ENCODE peak calls at places on chromosomes 4 and X, in seven cellular contexts. One of them, this sample, is unnamed. For H3K36me3, the result is how much of the 10 kb centered on the place peaks cover.

GRCh38 chrX:37986893-37987292 is 19.5 kb upstream of the SYTL5 start:
- DNase-seq in MM.1S: no peak
- DNase-seq in GM23248: peak
- DNase-seq in iPS DF 6.9: no peak
- DNase-seq in IMR-90: peak
- DNase-seq in mesenchymal stem cell: peak
- DNase-seq in tibial nerve: no peak
- DNase-seq in this sample: no peak

GRCh38 chr4:158766419-158767044 is 2.3 kb upstream of the FNIP2 start:
- DNase-seq in MM.1S: no peak
- DNase-seq in GM23248: no peak
- DNase-seq in iPS DF 6.9: no peak
- DNase-seq in IMR-90: no peak
- DNase-seq in mesenchymal stem cell: no peak
- DNase-seq in tibial nerve: no peak
- DNase-seq in this sample: no peak

GRCh38 chr4:175637762-175638161 is 174.3 kb downstream of the GPM6A start:
- DNase-seq in MM.1S: peak
- DNase-seq in GM23248: no peak
- DNase-seq in iPS DF 6.9: no peak
- DNase-seq in IMR-90: no peak
- DNase-seq in mesenchymal stem cell: no peak
- DNase-seq in tibial nerve: no peak
- DNase-seq in this sample: no peak

GRCh38 chr4:54392459-54392858 is 163.4 kb downstream of the PDGFRA start:
- DNase-seq in MM.1S: no peak
- DNase-seq in GM23248: peak
- DNase-seq in iPS DF 6.9: no peak
- DNase-seq in IMR-90: no peak
- DNase-seq in mesenchymal stem cell: no peak
- DNase-seq in tibial nerve: no peak
- DNase-seq in this sample: no peak

GRCh38 chr4:110808371-110808878 is 185.5 kb upstream of the PITX2 start:
- DNase-seq in MM.1S: no peak
- DNase-seq in GM23248: peak
- DNase-seq in iPS DF 6.9: no peak
- DNase-seq in IMR-90: peak
- DNase-seq in mesenchymal stem cell: peak
- DNase-seq in tibial nerve: no peak
- DNase-seq in this sample: no peak

GRCh38 chrX:123983240-123983639 is 21.7 kb downstream of the STAG2 start:
- DNase-seq in MM.1S: no peak
- DNase-seq in GM23248: no peak
- DNase-seq in iPS DF 6.9: no peak
- DNase-seq in IMR-90: no peak
- DNase-seq in mesenchymal stem cell: no peak
- DNase-seq in tibial nerve: no peak
- DNase-seq in this sample: no peak

GRCh38 chr4:149604827-149605226 is 210.8 kb downstream of the IQCM start:
- DNase-seq in MM.1S: no peak
- DNase-seq in GM23248: no peak
- DNase-seq in iPS DF 6.9: no peak
- DNase-seq in IMR-90: no peak
- DNase-seq in mesenchymal stem cell: no peak
- DNase-seq in tibial nerve: no peak
- DNase-seq in this sample: no peak

GRCh38 chr4:148790246-148790645 is 348.0 kb upstream of the NR3C2 start:
- DNase-seq in MM.1S: no peak
- DNase-seq in GM23248: no peak
- DNase-seq in iPS DF 6.9: no peak
- DNase-seq in IMR-90: no peak
- DNase-seq in mesenchymal stem cell: no peak
- DNase-seq in tibial nerve: no peak
- DNase-seq in this sample: no peak

GRCh38 chr4:185395255-185395955 is at the start of gene LRP2BP:
- DNase-seq in MM.1S: peak
- DNase-seq in GM23248: peak
- DNase-seq in iPS DF 6.9: no peak
- DNase-seq in IMR-90: no peak
- DNase-seq in mesenchymal stem cell: peak
- DNase-seq in tibial nerve: no peak
- DNase-seq in this sample: no peak

GRCh38 chrX:39905475-39905889 is 192.3 kb downstream of the BCOR start:
- DNase-seq in MM.1S: no peak
- DNase-seq in GM23248: no peak
- DNase-seq in iPS DF 6.9: no peak
- DNase-seq in IMR-90: peak
- DNase-seq in mesenchymal stem cell: no peak
- DNase-seq in tibial nerve: no peak
- DNase-seq in this sample: no peak

GRCh38 chr4:180695851-180696250 is 1547.4 kb upstream of the TENM3 start:
- DNase-seq in MM.1S: peak
- DNase-seq in GM23248: peak
- DNase-seq in iPS DF 6.9: no peak
- DNase-seq in IMR-90: peak
- DNase-seq in mesenchymal stem cell: peak
- DNase-seq in tibial nerve: no peak
- DNase-seq in this sample: no peak

DNA sequence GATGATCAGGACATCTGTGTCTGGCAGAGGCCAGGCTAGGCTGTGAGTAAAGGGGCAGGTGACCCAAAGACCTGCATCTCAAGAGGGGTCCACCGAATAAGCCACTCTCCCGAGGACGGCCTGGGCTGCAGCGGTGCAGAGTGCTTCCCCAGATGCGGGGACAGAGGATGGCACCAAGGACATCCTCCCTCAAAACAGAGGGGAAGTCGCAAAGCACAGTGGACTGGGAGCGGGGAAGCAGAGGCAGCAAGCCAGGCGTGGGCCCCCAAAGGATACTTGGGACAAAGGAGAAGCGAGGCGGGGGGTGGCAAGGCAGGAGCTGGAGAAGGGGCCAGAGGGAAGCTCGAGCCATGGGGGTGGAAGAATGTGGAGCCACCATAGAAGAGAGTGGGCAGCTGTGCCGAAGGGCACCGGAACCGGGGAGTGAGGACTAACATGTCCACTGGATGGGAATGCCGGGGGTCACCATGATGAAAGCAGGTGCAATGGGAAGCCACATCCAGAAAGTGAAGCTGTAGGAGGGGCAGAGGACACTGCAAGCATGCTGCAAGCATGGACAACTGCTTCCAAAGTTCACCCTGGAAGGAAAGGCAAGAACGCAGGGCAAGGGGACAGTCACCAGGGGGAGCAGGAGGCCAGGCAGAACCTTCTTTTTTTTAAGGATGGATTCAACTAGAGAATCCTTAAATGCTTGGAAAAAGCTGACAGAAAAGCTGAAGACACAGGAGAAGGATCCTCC is 169.6 kb downstream of the AFAP1 start:
- DNase-seq in MM.1S: no peak
- DNase-seq in GM23248: peak
- DNase-seq in iPS DF 6.9: peak
- DNase-seq in IMR-90: peak
- DNase-seq in mesenchymal stem cell: no peak
- DNase-seq in tibial nerve: no peak
- DNase-seq in this sample: no peak
- H3K27ac ChIP-seq in MM.1S: no peak
- H3K27ac ChIP-seq in GM23248: no peak
- H3K27ac ChIP-seq in iPS DF 6.9: no peak
- H3K27ac ChIP-seq in IMR-90: no peak
- H3K27ac ChIP-seq in mesenchymal stem cell: no peak
- H3K27ac ChIP-seq in tibial nerve: no peak
- H3K27ac ChIP-seq in this sample: no peak

GRCh38 chrX:24144528-24144927 is 5.0 kb upstream of the ZFX start:
- DNase-seq in MM.1S: no peak
- DNase-seq in GM23248: no peak
- DNase-seq in iPS DF 6.9: no peak
- DNase-seq in IMR-90: no peak
- DNase-seq in mesenchymal stem cell: no peak
- DNase-seq in tibial nerve: no peak
- DNase-seq in this sample: no peak

GRCh38 chrX:24147165-24147564 is 2.4 kb upstream of the ZFX start:
- DNase-seq in MM.1S: no peak
- DNase-seq in GM23248: no peak
- DNase-seq in iPS DF 6.9: no peak
- DNase-seq in IMR-90: no peak
- DNase-seq in mesenchymal stem cell: no peak
- DNase-seq in tibial nerve: no peak
- DNase-seq in this sample: no peak

GRCh38 chrX:24145340-24146186 is 4.0 kb upstream of the ZFX start:
- DNase-seq in MM.1S: no peak
- DNase-seq in GM23248: peak
- DNase-seq in iPS DF 6.9: no peak
- DNase-seq in IMR-90: peak
- DNase-seq in mesenchymal stem cell: peak
- DNase-seq in tibial nerve: no peak
- DNase-seq in this sample: no peak

GRCh38 chrX:24148118-24148517 is 1.4 kb upstream of the ZFX start:
- DNase-seq in MM.1S: peak
- DNase-seq in GM23248: no peak
- DNase-seq in iPS DF 6.9: no peak
- DNase-seq in IMR-90: peak
- DNase-seq in mesenchymal stem cell: no peak
- DNase-seq in tibial nerve: no peak
- DNase-seq in this sample: no peak

DNA sequence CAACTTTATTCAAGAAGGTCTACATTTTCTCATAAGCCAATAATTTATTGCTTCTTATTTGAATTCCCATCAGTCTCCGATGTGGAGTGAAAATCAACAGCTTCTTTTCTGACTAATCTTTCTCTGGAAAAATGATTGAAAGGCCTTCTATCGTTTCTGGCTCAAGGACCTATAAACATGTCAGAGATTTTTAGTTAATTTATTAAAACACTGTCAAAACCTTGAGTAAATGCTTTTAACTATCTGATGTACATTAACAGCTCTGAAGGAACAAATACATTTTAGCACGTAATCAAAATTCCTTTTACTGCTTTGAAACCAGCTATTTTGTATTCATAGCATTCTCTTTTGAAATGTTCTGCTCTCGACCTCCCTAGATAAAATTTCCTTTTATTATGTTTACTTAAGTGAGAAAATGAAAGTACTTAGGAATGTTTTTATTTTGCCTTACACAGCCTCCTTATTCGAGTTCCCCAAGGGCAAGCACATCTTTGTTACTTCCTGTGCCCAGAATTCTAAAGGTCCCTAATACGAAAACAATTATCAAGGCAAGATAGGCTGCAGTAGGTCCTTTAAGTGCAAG is 3.2 kb upstream of the ZFX start:
- DNase-seq in MM.1S: no peak
- DNase-seq in GM23248: no peak
- DNase-seq in iPS DF 6.9: no peak
- DNase-seq in IMR-90: peak
- DNase-seq in mesenchymal stem cell: peak
- DNase-seq in tibial nerve: no peak
- DNase-seq in this sample: no peak
- H3K4me3 ChIP-seq in MM.1S: peak
- H3K4me3 ChIP-seq in GM23248: peak
- H3K4me3 ChIP-seq in iPS DF 6.9: no peak
- H3K4me3 ChIP-seq in IMR-90: peak
- H3K4me3 ChIP-seq in mesenchymal stem cell: peak
- H3K4me3 ChIP-seq in tibial nerve: peak
- H3K4me3 ChIP-seq in this sample: peak

GRCh38 chr4:253936-254756 is 51.1 kb downstream of the ZNF732 start:
- DNase-seq in MM.1S: no peak
- DNase-seq in GM23248: no peak
- DNase-seq in iPS DF 6.9: no peak
- DNase-seq in IMR-90: no peak
- DNase-seq in mesenchymal stem cell: no peak
- DNase-seq in tibial nerve: no peak
- DNase-seq in this sample: no peak
- H3K36me3 ChIP-seq in MM.1S: under half
- H3K36me3 ChIP-seq in GM23248: under half
- H3K36me3 ChIP-seq in iPS DF 6.9: under half
- H3K36me3 ChIP-seq in IMR-90: under half
- H3K36me3 ChIP-seq in mesenchymal stem cell: under half
- H3K36me3 ChIP-seq in tibial nerve: under half
- H3K36me3 ChIP-seq in this sample: under half

DNA sequence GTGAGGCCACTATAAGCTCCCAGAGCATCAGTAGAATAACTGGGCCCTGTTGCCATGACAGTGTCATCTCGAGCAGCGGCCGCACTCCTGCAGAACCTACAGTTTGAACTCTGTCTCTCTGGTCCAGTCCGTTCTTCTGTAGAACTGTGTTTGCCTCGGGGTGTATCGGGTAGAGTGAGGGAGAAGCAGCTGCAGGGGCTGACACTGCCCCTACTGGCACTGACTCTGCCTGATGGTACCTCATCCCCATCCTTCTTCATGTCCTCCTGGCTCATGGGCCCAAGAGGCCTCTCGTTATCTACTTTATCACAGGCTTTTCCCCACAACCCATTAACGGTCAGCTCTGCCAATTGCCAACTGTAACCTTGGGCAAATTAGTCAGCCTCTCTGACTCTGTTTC is 96.5 kb downstream of the NPNT start:
- DNase-seq in MM.1S: no peak
- DNase-seq in GM23248: no peak
- DNase-seq in iPS DF 6.9: no peak
- DNase-seq in IMR-90: no peak
- DNase-seq in mesenchymal stem cell: no peak
- DNase-seq in tibial nerve: no peak
- DNase-seq in this sample: no peak
- H3K27ac ChIP-seq in MM.1S: no peak
- H3K27ac ChIP-seq in GM23248: no peak
- H3K27ac ChIP-seq in iPS DF 6.9: no peak
- H3K27ac ChIP-seq in IMR-90: no peak
- H3K27ac ChIP-seq in mesenchymal stem cell: peak
- H3K27ac ChIP-seq in tibial nerve: no peak
- H3K27ac ChIP-seq in this sample: peak